ENCODE peak calls at places on chromosomes 6 and 20, in eight cellular contexts. Z, U, T, L, E, F, H and P are unnamed samples.

GRCh38 chr6:116017546-116018276 is 43.0 kb downstream of the FRK start:
- DNase-seq in Z (no peak), F (no peak), U (no peak), E (no peak), T (no peak), H (no peak), L (no peak), P (no peak)

GRCh38 chr6:66558189-66558588 is 851.2 kb upstream of the EYS start:
- DNase-seq in H (peak; percentile 7), T (no peak), E (peak; percentile 3), Z (no peak), U (no peak), L (no peak), F (peak; percentile 22), P (no peak)

GRCh38 chr6:3755637-3756515 is 4.4 kb upstream of the PXDC1 start:
- DNase-seq in U (no peak), E (no peak), F (no peak), Z (no peak), H (no peak), L (no peak), T (no peak), P (no peak)

GRCh38 chr6:130520235-130520634 is 154.4 kb downstream of the TMEM200A start:
- DNase-seq in H (no peak), Z (no peak), T (no peak), L (no peak), F (peak; percentile 35), E (no peak), U (no peak), P (no peak)

GRCh38 chr6:138482816-138483215 is 16.5 kb downstream of the NHSL1 start:
- DNase-seq in T (no peak), U (no peak), H (no peak), F (no peak), E (no peak), Z (no peak), L (no peak), P (no peak)

GRCh38 chr6:46655803-46656202 is 3.0 kb downstream of the SLC25A27 start:
- DNase-seq in U (no peak), T (no peak), F (peak; percentile 31), E (no peak), H (peak; percentile 28), L (no peak), Z (no peak), P (no peak)

GRCh38 chr6:129893513-129894098 is 32.5 kb upstream of the TMEM244 start:
- DNase-seq in F (peak; percentile 14), Z (no peak), T (no peak), E (no peak), U (no peak), H (no peak), L (no peak), P (no peak)

GRCh38 chr20:48015943-48016723 is 230.9 kb upstream of the SULF2 start:
- DNase-seq in H (no peak), Z (no peak), U (no peak), L (no peak), T (no peak), F (peak; percentile 77), E (no peak), P (no peak)

GRCh38 chr6:131685266-131685780 is 15.9 kb downstream of the OR2A4 start:
- DNase-seq in H (no peak), F (no peak), Z (no peak), T (no peak), U (no peak), E (no peak), L (no peak), P (no peak)

GRCh38 chr6:22643780-22644179 is 74.4 kb downstream of the HDGFL1 start:
- DNase-seq in H (no peak), T (peak; percentile 66), L (no peak), F (no peak), E (no peak), Z (no peak), U (no peak), P (no peak)

DNA sequence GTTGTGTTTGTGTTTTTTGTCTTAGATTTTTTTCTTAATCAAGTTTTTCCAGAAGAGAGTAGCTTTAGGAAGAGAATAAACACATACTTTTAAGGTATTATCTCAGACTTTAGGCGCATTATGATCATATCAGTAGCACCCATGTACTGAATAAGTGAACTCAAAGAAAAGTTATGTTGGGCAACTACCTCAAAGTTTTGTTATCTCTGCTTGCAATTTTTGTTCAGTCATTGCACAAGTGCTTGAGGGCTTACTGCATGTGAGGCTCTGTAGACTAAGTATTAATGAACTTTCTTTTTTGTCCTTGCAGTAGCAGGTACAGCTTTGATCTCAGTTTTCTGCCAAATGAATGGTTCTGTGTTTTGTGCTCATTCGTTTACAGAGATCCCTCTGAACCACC is 189.0 kb downstream of the SLC16A10 start:
- DNase-seq in H (peak; percentile 44), U (no peak), E (no peak), F (no peak), L (no peak), T (no peak), Z (no peak), P (no peak)
- H3K9me3 ChIP-seq in H (peaks cover 19% of the 10 kb centered on the region), U (peaks cover 35% of the 10 kb centered on the region), E (peaks cover 8% of the 10 kb centered on the region), F (no peaks in the 10 kb centered on the region), L (peaks cover 5% of the 10 kb centered on the region), T (peaks cover 4% of the 10 kb centered on the region), Z (no peaks in the 10 kb centered on the region), P (peaks cover 2% of the 10 kb centered on the region)

GRCh38 chr20:39072653-39073052 is 110.5 kb downstream of the DHX35 start:
- DNase-seq in L (no peak), F (no peak), E (no peak), H (no peak), Z (no peak), U (no peak), T (no peak), P (no peak)

GRCh38 chr20:39075731-39076130 is 113.6 kb downstream of the DHX35 start:
- DNase-seq in Z (no peak), L (no peak), E (no peak), U (no peak), T (no peak), H (no peak), F (no peak), P (no peak)

GRCh38 chr20:39069976-39070375 is 107.8 kb downstream of the DHX35 start:
- DNase-seq in F (no peak), L (no peak), E (no peak), T (no peak), H (no peak), U (no peak), Z (no peak), P (no peak)

GRCh38 chr20:39070484-39071231 is 108.5 kb downstream of the DHX35 start:
- DNase-seq in T (no peak), H (peak; percentile 71), F (peak; percentile 32), U (no peak), E (no peak), L (no peak), Z (no peak), P (no peak)

DNA sequence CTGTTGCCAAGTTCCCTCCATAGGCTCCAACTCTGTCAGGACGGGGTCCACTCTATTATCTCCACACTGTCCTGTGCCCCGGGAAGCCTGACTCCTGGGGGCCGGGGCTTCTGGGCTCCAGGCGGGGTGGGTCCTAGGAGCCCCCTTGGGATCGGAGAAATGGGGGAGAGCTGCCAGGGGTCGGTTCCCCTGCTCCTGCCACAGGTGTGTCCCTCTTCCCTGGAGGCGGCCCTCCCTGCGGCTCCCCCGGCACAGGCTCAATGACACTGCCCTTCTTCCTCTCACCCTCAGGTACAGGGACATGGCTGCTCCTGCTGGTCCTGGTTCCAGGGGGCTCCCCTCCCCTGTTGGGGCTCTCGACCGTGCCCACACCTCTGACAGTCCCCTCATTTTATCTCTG is 110.0 kb downstream of the DHX35 start:
- DNase-seq in F (no peak), E (no peak), U (no peak), L (no peak), H (no peak), T (no peak), Z (no peak), P (no peak)
- H3K9me3 ChIP-seq in F (no peaks in the 10 kb centered on the region), E (peaks cover 9% of the 10 kb centered on the region), U (peaks cover 11% of the 10 kb centered on the region), L (no peaks in the 10 kb centered on the region), H (peaks cover 7% of the 10 kb centered on the region), T (peaks cover 6% of the 10 kb centered on the region), Z (no peaks in the 10 kb centered on the region), P (peaks cover 1% of the 10 kb centered on the region)

GRCh38 chr6:168627798-168628551 is 187.0 kb downstream of the SMOC2 start:
- DNase-seq in F (no peak), T (peak; percentile 68), U (no peak), H (no peak), L (no peak), Z (no peak), E (no peak), P (no peak)

GRCh38 chr6:168624540-168624939 is 183.6 kb downstream of the SMOC2 start:
- DNase-seq in F (no peak), E (no peak), L (no peak), H (no peak), U (no peak), Z (no peak), T (no peak), P (no peak)

GRCh38 chr6:168625602-168626001 is 184.6 kb downstream of the SMOC2 start:
- DNase-seq in H (no peak), L (no peak), Z (no peak), U (no peak), T (peak; percentile 26), E (no peak), F (no peak), P (no peak)

GRCh38 chr6:168624948-168625347 is 184.0 kb downstream of the SMOC2 start:
- DNase-seq in Z (no peak), U (no peak), H (no peak), T (peak; percentile 47), F (no peak), L (no peak), E (no peak), P (no peak)

DNA sequence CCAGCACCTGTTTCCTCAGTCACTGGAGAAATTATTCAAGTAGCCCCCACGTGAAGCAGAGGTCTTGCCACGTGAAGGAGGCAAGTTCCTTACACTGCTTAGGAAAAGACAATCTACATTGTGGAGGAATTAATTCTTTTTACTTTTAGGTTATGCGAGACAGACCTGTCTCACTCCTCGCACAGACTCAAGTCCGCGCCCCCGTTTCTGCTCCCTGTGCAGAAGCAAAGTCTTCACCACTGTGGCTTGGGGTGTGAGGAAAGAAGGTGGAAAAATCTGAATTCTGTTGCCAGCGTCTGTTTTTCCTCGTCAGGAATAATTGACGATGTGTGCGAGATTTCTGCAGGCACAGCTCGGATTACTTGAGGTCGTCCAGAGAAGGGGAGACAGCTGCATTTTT is 185.1 kb downstream of the SMOC2 start:
- DNase-seq in U (no peak), H (no peak), Z (no peak), F (no peak), T (peak; percentile 40), E (no peak), L (no peak), P (no peak)
- H3K9me3 ChIP-seq in U (peaks cover 13% of the 10 kb centered on the region), H (peaks cover 5% of the 10 kb centered on the region), Z (no peaks in the 10 kb centered on the region), F (no peaks in the 10 kb centered on the region), T (no peaks in the 10 kb centered on the region), E (peaks cover 15% of the 10 kb centered on the region), L (no peaks in the 10 kb centered on the region), P (no peaks in the 10 kb centered on the region)

GRCh38 chr20:56017560-56017959 is 12.2 kb upstream of the CBLN4 start:
- DNase-seq in E (no peak), U (no peak), T (no peak), H (no peak), L (no peak), F (no peak), Z (no peak), P (no peak)
- H3K9me3 ChIP-seq in E (no peaks in the 10 kb centered on the region), U (no peaks in the 10 kb centered on the region), T (no peaks in the 10 kb centered on the region), H (peaks cover 99% of the 10 kb centered on the region), L (no peaks in the 10 kb centered on the region), F (peaks cover 22% of the 10 kb centered on the region), Z (no peaks in the 10 kb centered on the region), P (no peaks in the 10 kb centered on the region)

DNA sequence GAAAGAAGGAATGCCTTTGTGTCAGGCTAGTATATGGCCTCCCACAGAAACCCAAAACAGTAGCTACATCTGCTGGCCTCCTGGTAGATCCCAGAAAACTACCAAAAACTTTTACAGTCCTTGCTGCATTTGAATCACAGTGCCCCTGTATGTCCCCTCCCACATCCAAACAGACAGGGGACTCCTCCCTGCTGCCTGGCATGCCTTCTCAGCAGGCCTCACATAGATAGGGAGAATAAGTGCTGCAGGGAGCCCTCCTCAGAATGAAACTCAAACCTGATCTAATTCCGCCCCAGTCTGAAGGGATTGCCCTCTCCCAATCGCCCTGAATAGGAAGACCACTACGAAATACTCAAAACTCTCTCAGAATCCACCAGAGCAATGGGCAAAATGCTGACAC is 14.1 kb upstream of the DEFB116 start:
- DNase-seq in Z (no peak), U (no peak), T (no peak), F (no peak), L (no peak), H (no peak), E (peak; percentile 72), P (no peak)
- H3K9me3 ChIP-seq in Z (no peaks in the 10 kb centered on the region), U (peaks cover 56% of the 10 kb centered on the region), T (peaks cover 10% of the 10 kb centered on the region), F (no peaks in the 10 kb centered on the region), L (peaks cover 3% of the 10 kb centered on the region), H (peaks cover 8% of the 10 kb centered on the region), E (peaks cover 15% of the 10 kb centered on the region), P (peaks cover 8% of the 10 kb centered on the region)